ENCODE peak calls at places on chromosomes 3 and 15, in nine cellular contexts. M is A549, P is heart left ventricle, V is neural crest cell, H is GM13976, K is breast epithelium, B is right lobe of liver, Q is GM23338, Z is tibial nerve. O is an unnamed sample.

GRCh38 chr15:98860647-98861041 is 146.9 kb downstream of the PGPEP1L start:
- DNase-seq in K (no peak), Q (no peak), B (no peak), Z (no peak), H (no peak), V (no peak), M (no peak), P (no peak), O (no peak)

GRCh38 chr3:115766587-115767492 is 143.5 kb downstream of the GAP43 start:
- DNase-seq in B (no peak), K (no peak), Z (no peak), P (no peak), M (no peak), V (no peak), H (no peak), Q (no peak), O (no peak)

GRCh38 chr3:111923095-111923771 is 55.6 kb upstream of the ABHD10 start:
- DNase-seq in Z (no peak), V (no peak), Q (no peak), P (no peak), B (no peak), H (no peak), M (no peak), K (no peak), O (no peak)

GRCh38 chr3:56825579-56826438 is 24.1 kb upstream of the ARHGEF3 start:
- DNase-seq in P (no peak), H (no peak), K (no peak), M (no peak), Z (no peak), B (no peak), V (no peak), Q (no peak), O (no peak)

GRCh38 chr3:39911465-39912309 is 102.3 kb downstream of the MYRIP start:
- DNase-seq in K (no peak), Q (peak; percentile 53), V (no peak), Z (no peak), P (no peak), H (no peak), B (no peak), M (no peak), O (no peak)

GRCh38 chr3:80051602-80051962 is 283.8 kb upstream of the ROBO1 start:
- DNase-seq in P (peak; percentile 48), H (no peak), K (no peak), V (no peak), Q (no peak), Z (no peak), B (no peak), M (no peak), O (no peak)

GRCh38 chr15:31037731-31038477 is 46.5 kb upstream of the MTMR10 start:
- DNase-seq in H (no peak), V (no peak), B (no peak), K (no peak), Q (no peak), Z (no peak), P (no peak), M (no peak), O (no peak)

GRCh38 chr3:116566478-116566960 is 121.2 kb upstream of the LSAMP start:
- DNase-seq in B (no peak), Q (no peak), P (no peak), K (no peak), Z (no peak), H (no peak), M (no peak), V (no peak), O (no peak)

GRCh38 chr3:182729903-182730674 is 63.2 kb upstream of the ATP11B start:
- DNase-seq in B (peak; percentile 29), V (no peak), P (no peak), Z (no peak), K (no peak), M (no peak), Q (no peak), H (peak; percentile 62), O (no peak)

GRCh38 chr15:64566102-64566501 is 105.7 kb downstream of the ZNF609 start:
- DNase-seq in V (no peak), Z (no peak), P (no peak), H (no peak), B (no peak), M (no peak), Q (no peak), K (no peak), O (no peak)

GRCh38 chr15:30889231-30889630 is 14.5 kb upstream of the FAN1 start:
- DNase-seq in P (no peak), Z (no peak), M (no peak), V (no peak), H (no peak), B (no peak), K (no peak), Q (no peak), O (no peak)

GRCh38 chr3:26847675-26848074 is 225.1 kb downstream of the LRRC3B start:
- DNase-seq in K (no peak), P (no peak), Z (no peak), B (no peak), V (no peak), Q (no peak), M (no peak), H (no peak), O (no peak)

GRCh38 chr15:63939531-63940130 is 105.9 kb upstream of the HERC1 start:
- DNase-seq in V (no peak), M (no peak), Z (no peak), P (no peak), K (no peak), B (peak; percentile 60), Q (no peak), H (peak; percentile 60), O (no peak)

GRCh38 chr15:38707802-38708671 is 143.4 kb upstream of the RASGRP1 start:
- DNase-seq in K (no peak), Z (no peak), V (peak; percentile 48), H (peak; percentile 35), B (no peak), M (peak; percentile 25), Q (peak; percentile 83), P (no peak), O (no peak)

GRCh38 chr15:69881310-69881660 is 216.4 kb downstream of the TLE3 start:
- DNase-seq in M (no peak), Z (no peak), P (no peak), K (no peak), B (no peak), V (no peak), H (no peak), Q (no peak), O (no peak)

GRCh38 chr15:62165793-62166380 is 802 bp upstream of the C2CD4B start:
- DNase-seq in M (no peak), Q (peak; percentile 9), K (no peak), Z (no peak), B (no peak), H (no peak), V (no peak), P (no peak), O (no peak)

GRCh38 chr15:62164500-62165028 is 521 bp downstream of the C2CD4B start:
- DNase-seq in P (peak; percentile 65), H (no peak), V (peak; percentile 17), K (no peak), B (no peak), Q (peak; percentile 72), M (peak; percentile 12), Z (no peak), O (no peak)

GRCh38 chr15:62163397-62163796 is 1.7 kb downstream of the C2CD4B start:
- DNase-seq in M (no peak), Z (no peak), B (no peak), K (no peak), P (no peak), Q (no peak), H (no peak), V (no peak), O (no peak)

GRCh38 chr15:62163847-62164499 is 1.1 kb downstream of the C2CD4B start:
- DNase-seq in Q (peak; percentile 68), H (no peak), M (no peak), B (peak; percentile 27), P (peak; percentile 69), V (peak; percentile 8), Z (no peak), K (no peak), O (peak; percentile 70)

GRCh38 chr15:62165029-62165792 is at the start of gene C2CD4B:
- DNase-seq in K (peak; percentile 62), Z (no peak), B (peak; percentile 79), P (peak; percentile 86), Q (peak; percentile 78), V (peak; percentile 30), H (peak; percentile 33), M (peak; percentile 17), O (peak; percentile 73)
- TF ChIP-seq CTCF in K (peak; percentile 14), Z (no peak), B (no peak), P (no peak), Q (no peak), V (peak; percentile 12), H (no peak), M (no peak), O (no peak)

GRCh38 chr15:78264304-78265136 is at the start of gene DNAJA4:
- DNase-seq in Z (peak; percentile 23), V (no peak), B (peak; percentile 56), K (peak; percentile 64), H (peak; percentile 78), Q (peak; percentile 76), P (peak; percentile 82), M (no peak), O (no peak)
- TF ChIP-seq CTCF in Z (no peak), V (no peak), B (no peak), K (no peak), H (peak; percentile 28), Q (no peak), P (peak; percentile 6), M (no peak), O (no peak)

GRCh38 chr3:163779396-163780344 is 1298.6 kb downstream of the SI start:
- DNase-seq in P (no peak), M (no peak), K (no peak), V (no peak), B (no peak), Z (no peak), H (no peak), Q (peak; percentile 55), O (no peak)
- TF ChIP-seq CTCF in P (no peak), M (no peak), K (no peak), V (no peak), B (peak; percentile 12), Z (no peak), H (no peak), Q (peak; percentile 80), O (peak; percentile 31)

GRCh38 chr3:36698314-36698713 is 66.0 kb downstream of the DCLK3 start:
- DNase-seq in P (no peak), M (no peak), B (no peak), K (no peak), Z (no peak), V (no peak), Q (peak; percentile 15), H (no peak), O (no peak)

GRCh38 chr3:36695113-36695768 is 69.1 kb downstream of the DCLK3 start:
- DNase-seq in M (no peak), P (no peak), B (no peak), Q (no peak), H (no peak), K (no peak), Z (no peak), V (no peak), O (no peak)

GRCh38 chr3:36696799-36697198 is 67.6 kb downstream of the DCLK3 start:
- DNase-seq in H (no peak), Q (no peak), K (no peak), P (no peak), Z (no peak), M (no peak), V (no peak), B (no peak), O (no peak)

GRCh38 chr3:36695769-36696137 is 68.6 kb downstream of the DCLK3 start:
- DNase-seq in H (no peak), Z (no peak), Q (no peak), K (no peak), V (no peak), M (no peak), B (no peak), P (no peak), O (no peak)

GRCh38 chr3:36697397-36698001 is 66.9 kb downstream of the DCLK3 start:
- DNase-seq in B (no peak), Z (no peak), Q (peak; percentile 21), P (no peak), K (no peak), V (no peak), M (no peak), H (no peak), O (no peak)
- TF ChIP-seq CTCF in B (no peak), Z (no peak), Q (peak; percentile 7), P (no peak), K (no peak), V (no peak), M (peak; percentile 42), H (no peak), O (no peak)

O was measured in type B pancreatic cell.